ENCODE peak calls at places on chromosomes 12 and 14, in four cellular contexts. R, Q, Y and Z are unnamed samples.

GRCh38 chr12:88570103-88570502 is 10.2 kb downstream of the KITLG start:
- DNase-seq in Q (no peak), R (no peak), Y (no peak), Z (no peak)

GRCh38 chr14:93954900-93955891 is 21.2 kb downstream of the ASB2 start:
- DNase-seq in Y (no peak), Q (no peak), R (no peak), Z (no peak)

GRCh38 chr12:24730461-24730896 is 218.4 kb downstream of the BCAT1 start:
- DNase-seq in Y (no peak), R (no peak), Q (no peak), Z (no peak)

GRCh38 chr12:131044760-131045381 is 91.2 kb downstream of the ADGRD1 start:
- DNase-seq in R (no peak), Q (no peak), Y (no peak), Z (no peak)

GRCh38 chr14:99268776-99269510 is 3.1 kb downstream of the BCL11B start:
- DNase-seq in R (no peak), Q (no peak), Y (no peak), Z (no peak)

GRCh38 chr12:121804417-121805111 is 755 bp downstream of the SETD1B start:
- DNase-seq in Q (peak; percentile 65), Y (no peak), R (peak; percentile 41), Z (no peak)

GRCh38 chr14:23300687-23301223 is 1.9 kb downstream of the PPP1R3E start:
- DNase-seq in Y (peak; percentile 85), R (peak; percentile 53), Q (no peak), Z (no peak)

GRCh38 chr12:8698830-8699330 is 1.1 kb downstream of the RIMKLB start:
- DNase-seq in R (no peak), Y (no peak), Q (no peak), Z (no peak)

DNA sequence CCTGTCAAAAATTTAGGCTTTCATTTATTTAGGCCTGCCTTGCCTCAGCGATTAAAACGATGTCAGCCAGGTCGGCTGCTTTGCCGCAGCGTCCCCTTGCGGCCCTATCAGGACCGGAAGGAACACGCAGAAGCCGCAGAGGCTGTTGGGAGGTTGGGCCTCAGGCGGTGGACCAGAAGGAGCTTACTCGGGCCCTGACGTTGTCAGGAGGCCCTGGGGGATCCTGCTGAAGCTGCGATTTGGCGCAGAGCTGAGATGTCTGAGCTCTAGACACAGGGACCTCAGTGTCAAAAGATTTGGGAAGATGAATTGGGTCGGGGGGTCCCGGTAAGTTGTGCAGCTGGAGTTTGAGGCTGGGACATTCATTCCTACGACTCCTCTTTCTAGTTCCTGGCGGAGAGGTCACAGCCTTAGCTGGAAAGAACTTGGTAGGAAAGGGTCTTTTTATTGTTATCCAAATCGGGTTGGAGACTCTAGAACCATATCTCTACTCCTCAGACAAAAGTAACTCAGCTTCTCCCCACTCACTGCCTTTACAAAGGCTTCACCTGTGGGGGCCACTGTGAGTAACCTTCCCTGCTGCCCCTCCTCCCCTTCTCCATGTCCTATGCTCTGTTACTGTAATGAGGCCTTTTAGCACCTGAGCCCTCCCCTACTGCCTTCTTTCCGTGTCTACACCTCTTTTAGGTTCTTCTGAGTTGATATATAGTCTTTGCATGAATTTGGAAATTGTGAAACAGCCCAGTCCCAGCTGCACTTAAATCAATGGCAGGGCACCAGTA is 6.6 kb upstream of the ABCD2 start:
- DNase-seq in R (no peak), Y (no peak), Q (no peak), Z (no peak)
- TF ChIP-seq CTCF in R (no peak), Y (no peak), Q (no peak), Z (no peak)

DNA sequence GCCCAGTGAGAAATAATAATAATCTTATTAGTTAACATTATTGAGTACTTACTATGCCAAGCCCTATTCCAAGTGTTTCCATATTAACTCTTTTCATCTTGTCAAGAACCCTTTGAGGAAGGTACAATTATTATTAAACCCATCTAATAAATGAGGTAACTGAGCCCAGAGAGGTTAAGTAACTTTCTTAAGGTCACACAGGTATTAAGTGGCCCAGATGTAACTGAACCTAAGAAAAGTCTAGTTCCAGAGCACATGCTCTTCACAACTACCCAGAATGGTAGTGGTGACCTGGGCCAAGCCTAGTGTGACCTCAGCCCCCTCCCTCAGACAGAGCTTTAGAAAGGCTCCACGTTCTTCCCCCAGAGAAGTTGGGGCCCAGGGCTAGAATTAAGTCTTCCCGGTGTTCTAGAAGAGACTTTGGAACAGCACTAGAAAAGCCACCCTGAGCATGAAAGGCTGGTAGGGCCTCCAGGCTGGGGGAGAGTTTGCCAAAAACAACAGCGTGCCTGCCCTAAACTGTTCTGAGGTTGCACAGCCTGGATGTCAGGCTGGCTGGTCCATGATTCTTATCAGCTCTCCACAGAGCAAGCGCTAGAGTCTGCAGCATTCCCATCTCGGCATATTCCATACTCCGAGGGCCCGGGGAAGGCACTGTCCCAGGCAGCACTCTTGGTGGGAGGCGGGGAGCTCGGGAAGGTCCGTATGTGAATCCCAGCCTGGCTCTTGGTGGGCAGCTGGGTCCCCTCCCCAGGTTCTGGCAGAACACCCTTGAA is 41.3 kb upstream of the CTDSP2 start:
- DNase-seq in Q (no peak), Y (peak; percentile 46), R (peak; percentile 55), Z (no peak)
- H3K4me3 ChIP-seq in Q (no peak overlapping the region), Y (peak overlapping the region; percentile 1), R (no peak overlapping the region), Z (peak overlapping the region; percentile 22)

GRCh38 chr14:69299286-69300035 is 39.5 kb downstream of the GALNT16 start:
- DNase-seq in Y (peak; percentile 21), R (no peak), Q (no peak), Z (no peak)
- TF ChIP-seq CTCF in Y (no peak), R (no peak), Q (no peak), Z (peak; percentile 32)

GRCh38 chr12:120229071-120229582 is 28.2 kb upstream of the RPLP0 start:
- DNase-seq in Q (peak; percentile 75), Y (peak; percentile 60), R (no peak), Z (no peak)

GRCh38 chr12:120230974-120231315 is 30.0 kb upstream of the RPLP0 start:
- DNase-seq in R (no peak), Y (no peak), Q (no peak), Z (no peak)

GRCh38 chr12:120229583-120230325 is 28.8 kb upstream of the RPLP0 start:
- DNase-seq in R (no peak), Q (peak; percentile 62), Y (no peak), Z (no peak)

GRCh38 chr12:120231316-120232011 is 30.6 kb upstream of the RPLP0 start:
- DNase-seq in Y (peak; percentile 59), Q (peak; percentile 94), R (no peak), Z (peak; percentile 70)

GRCh38 chr12:120230326-120230973 is 29.5 kb upstream of the RPLP0 start:
- DNase-seq in Q (peak; percentile 97), R (peak; percentile 79), Y (peak; percentile 84), Z (peak; percentile 94)
- H3K4me3 ChIP-seq in Q (peak overlapping the region; percentile 25), R (no peak overlapping the region), Y (peak overlapping the region; percentile 17), Z (peak overlapping the region; percentile 40)

DNA sequence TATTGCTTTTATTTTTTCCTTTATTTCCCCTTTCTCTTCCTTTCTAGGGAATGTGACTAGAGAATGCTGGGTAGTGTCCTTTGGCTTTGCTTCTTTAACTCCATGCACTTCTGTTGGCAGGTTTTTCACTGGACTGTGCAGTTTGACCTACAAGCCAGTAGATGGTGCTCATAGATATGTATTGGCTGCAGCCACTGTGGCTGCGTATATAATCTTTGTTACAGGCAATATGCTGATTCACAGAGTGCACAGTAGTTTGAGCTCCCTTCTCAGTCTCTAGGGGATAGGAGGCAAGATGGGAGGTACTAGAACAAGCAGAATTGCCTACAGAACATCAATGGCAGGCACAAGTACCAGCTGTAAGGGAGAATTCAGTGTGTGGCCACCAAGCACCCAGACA is 503.5 kb downstream of the LRFN5 start:
- DNase-seq in Y (no peak), R (no peak), Q (peak; percentile 66), Z (peak; percentile 3)
- TF ChIP-seq CTCF in Y (no peak), R (no peak), Q (peak; percentile 39), Z (peak; percentile 73)

DNA sequence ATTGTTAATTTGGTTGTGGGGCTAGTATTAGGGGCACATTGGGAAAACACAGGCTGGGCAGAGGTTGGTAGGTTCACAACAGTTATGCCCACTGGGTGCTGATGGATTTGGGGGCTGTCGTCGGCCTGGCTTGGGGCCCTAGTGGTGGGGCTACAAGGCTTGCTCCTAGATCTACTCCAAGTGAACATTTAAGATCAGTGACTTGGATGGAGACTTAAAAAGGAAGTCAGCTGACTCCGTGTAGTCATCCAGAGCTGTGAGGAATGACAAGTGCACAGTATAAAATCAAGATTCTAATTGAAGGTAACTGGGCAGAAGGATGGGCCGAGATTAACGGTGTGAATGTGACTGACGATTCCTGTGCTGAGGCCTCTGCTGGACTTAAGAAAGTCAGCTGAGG is 12.8 kb upstream of the NR4A1 start:
- DNase-seq in Y (no peak), Q (no peak), R (no peak), Z (no peak)
- H3K4me3 ChIP-seq in Y (peak overlapping the region; percentile 87), Q (no peak overlapping the region), R (no peak overlapping the region), Z (no peak overlapping the region)

GRCh38 chr14:24332094-24332983 is 2.5 kb downstream of the ADCY4 start:
- DNase-seq in Y (peak; percentile 65), Q (peak; percentile 71), R (peak; percentile 58), Z (no peak)

GRCh38 chr14:24331731-24332093 is 3.2 kb downstream of the ADCY4 start:
- DNase-seq in Y (no peak), Q (no peak), R (no peak), Z (no peak)

GRCh38 chr14:24329073-24329663 is 5.7 kb downstream of the ADCY4 start:
- DNase-seq in Q (no peak), R (no peak), Y (no peak), Z (no peak)

GRCh38 chr14:24329736-24330135 is 5.1 kb downstream of the ADCY4 start:
- DNase-seq in R (no peak), Q (no peak), Y (peak; percentile 61), Z (no peak)

GRCh38 chr14:24330973-24331674 is 3.7 kb downstream of the ADCY4 start:
- DNase-seq in R (no peak), Y (no peak), Q (no peak), Z (no peak)
- TF ChIP-seq CTCF in R (no peak), Y (no peak), Q (no peak), Z (no peak)

GRCh38 chr14:58730793-58731464 is 93.2 kb downstream of the DACT1 start:
- DNase-seq in Y (no peak), R (no peak), Q (no peak), Z (no peak)
- H3K4me3 ChIP-seq in Y (no peak overlapping the region), R (no peak overlapping the region), Q (no peak overlapping the region), Z (no peak overlapping the region)